ENCODE peak calls at places on chromosomes 4 and X, in ten cellular contexts. M is T-cell; T is activated CD8-positive, alpha-beta memory T cell treated with anti-CD3 and anti-CD28 coated beads for 1 hour; O is iPS-NIHi11; A is stimulated activated CD4-positive, alpha-beta T cell treated with anti-CD3 and anti-CD28 coated beads, Interleukin-1b, Interleukin-23, amount 100 ng/mL, for 48 hours; I is NCI-H446 treated with DMSO at 0.1 percent for 48 hours; U is psoas muscle; R is A549; J is iris pigment epithelial cell; Y is dermis microvascular lymphatic vessel endothelial cell. L is an unnamed sample.
A peak's percentile ranks its signal among the peaks of the same experiment; 100 is the strongest.

GRCh38 chrX:9033179-9033578 is 748 bp downstream of the FAM9B start:
- DNase-seq in M (no peak), T (no peak), O (peak; percentile 4), A (no peak), I (no peak), U (no peak), R (no peak), J (no peak), Y (no peak), L (no peak)

GRCh38 chr4:77625485-77625884 is 19.9 kb downstream of the CXCL13 start:
- DNase-seq in M (no peak), T (no peak), O (no peak), A (no peak), I (no peak), U (no peak), R (no peak), J (no peak), Y (no peak), L (no peak)

GRCh38 chrX:21770631-21771321 is 12.9 kb upstream of the SMPX start:
- DNase-seq in M (no peak), T (no peak), O (no peak), A (no peak), I (no peak), U (no peak), R (peak; percentile 44), J (peak; percentile 10), Y (no peak), L (no peak)

GRCh38 chrX:72108666-72109065 is 23.0 kb downstream of the RTL5 start:
- DNase-seq in M (no peak), T (no peak), O (no peak), A (no peak), I (no peak), U (no peak), R (no peak), J (no peak), Y (no peak), L (no peak)

GRCh38 chrX:12825801-12826200 is 34.6 kb downstream of the PRPS2 start:
- DNase-seq in M (no peak), T (no peak), O (peak; percentile 5), A (no peak), I (no peak), U (no peak), R (no peak), J (peak; percentile 23), Y (peak; percentile 62), L (no peak)

GRCh38 chr4:140448830-140449229 is 21.4 kb upstream of the CLGN start:
- DNase-seq in M (no peak), T (no peak), O (no peak), A (no peak), I (no peak), U (no peak), R (no peak), J (peak; percentile 6), Y (peak; percentile 10), L (no peak)

GRCh38 chr4:1261107-1261928 is 12.4 kb upstream of the CTBP1 start:
- DNase-seq in M (no peak), T (no peak), O (no peak), A (no peak), I (no peak), U (no peak), R (no peak), J (no peak), Y (no peak), L (no peak)

GRCh38 chrX:53262918-53263394 is 18.4 kb downstream of the IQSEC2 start:
- DNase-seq in M (no peak), T (no peak), O (no peak), A (no peak), I (no peak), U (no peak), R (peak; percentile 78), J (peak; percentile 73), Y (no peak), L (no peak)

GRCh38 chr4:168868856-168869201 is 141.2 kb downstream of the CBR4 start:
- DNase-seq in M (no peak), T (no peak), O (no peak), A (no peak), I (no peak), U (no peak), R (no peak), J (no peak), Y (no peak), L (no peak)

GRCh38 chrX:319579-320125 is 1.1 kb upstream of the GTPBP6 start:
- DNase-seq in M (no peak), T (no peak), O (no peak), A (no peak), I (no peak), U (peak; percentile 69), R (no peak), J (no peak), Y (no peak), L (peak; percentile 82)

GRCh38 chr4:148469938-148470337 is 27.7 kb upstream of the NR3C2 start:
- DNase-seq in M (no peak), T (no peak), O (no peak), A (no peak), I (no peak), U (no peak), R (no peak), J (no peak), Y (no peak), L (no peak)